ENCODE peak calls at places on chromosomes 1 and 21, in six cellular contexts. One of them, this sample, is unnamed.

GRCh38 chr1:93701619-93702018 is 20.0 kb upstream of the BCAR3 start:
- DNase-seq in NCI-H510A treated with DMSO at 0.1 percent for 48 hours: no peak
- DNase-seq in HS-5: peak; percentile 98
- DNase-seq in activated CD4-positive, alpha-beta T cell treated with anti-CD3 and anti-CD28 coated beads, Interleukin-2, amount 50 U/mL, for 48 hours: no peak
- DNase-seq in activated T-helper 9 cell treated with anti-CD3 and anti-CD28 coated beads, Interleukin-2, amount 50 U/mL, for 16 hours: no peak
- DNase-seq in B cell: no peak
- DNase-seq in this sample: no peak

GRCh38 chr1:183363967-183364366 is 54.2 kb downstream of the NMNAT2 start:
- DNase-seq in NCI-H510A treated with DMSO at 0.1 percent for 48 hours: no peak
- DNase-seq in HS-5: peak; percentile 9
- DNase-seq in activated CD4-positive, alpha-beta T cell treated with anti-CD3 and anti-CD28 coated beads, Interleukin-2, amount 50 U/mL, for 48 hours: no peak
- DNase-seq in activated T-helper 9 cell treated with anti-CD3 and anti-CD28 coated beads, Interleukin-2, amount 50 U/mL, for 16 hours: no peak
- DNase-seq in B cell: no peak
- DNase-seq in this sample: no peak

GRCh38 chr1:44084998-44085675 is 33.5 kb upstream of the KLF17 start:
- DNase-seq in NCI-H510A treated with DMSO at 0.1 percent for 48 hours: no peak
- DNase-seq in HS-5: peak; percentile 85
- DNase-seq in activated CD4-positive, alpha-beta T cell treated with anti-CD3 and anti-CD28 coated beads, Interleukin-2, amount 50 U/mL, for 48 hours: no peak
- DNase-seq in activated T-helper 9 cell treated with anti-CD3 and anti-CD28 coated beads, Interleukin-2, amount 50 U/mL, for 16 hours: no peak
- DNase-seq in B cell: no peak
- DNase-seq in this sample: no peak

GRCh38 chr1:9787702-9788101 is 36.1 kb downstream of the CLSTN1 start:
- DNase-seq in NCI-H510A treated with DMSO at 0.1 percent for 48 hours: no peak
- DNase-seq in HS-5: no peak
- DNase-seq in activated CD4-positive, alpha-beta T cell treated with anti-CD3 and anti-CD28 coated beads, Interleukin-2, amount 50 U/mL, for 48 hours: peak; percentile 62
- DNase-seq in activated T-helper 9 cell treated with anti-CD3 and anti-CD28 coated beads, Interleukin-2, amount 50 U/mL, for 16 hours: peak; percentile 19
- DNase-seq in B cell: peak; percentile 58
- DNase-seq in this sample: no peak

GRCh38 chr1:230976825-230977747 is 1.6 kb downstream of the TTC13 start:
- DNase-seq in NCI-H510A treated with DMSO at 0.1 percent for 48 hours: peak; percentile 30
- DNase-seq in HS-5: no peak
- DNase-seq in activated CD4-positive, alpha-beta T cell treated with anti-CD3 and anti-CD28 coated beads, Interleukin-2, amount 50 U/mL, for 48 hours: no peak
- DNase-seq in activated T-helper 9 cell treated with anti-CD3 and anti-CD28 coated beads, Interleukin-2, amount 50 U/mL, for 16 hours: no peak
- DNase-seq in B cell: peak; percentile 18
- DNase-seq in this sample: no peak

GRCh38 chr1:51847294-51847920 is 31.1 kb downstream of the NRDC start:
- DNase-seq in NCI-H510A treated with DMSO at 0.1 percent for 48 hours: no peak
- DNase-seq in HS-5: no peak
- DNase-seq in activated CD4-positive, alpha-beta T cell treated with anti-CD3 and anti-CD28 coated beads, Interleukin-2, amount 50 U/mL, for 48 hours: no peak
- DNase-seq in activated T-helper 9 cell treated with anti-CD3 and anti-CD28 coated beads, Interleukin-2, amount 50 U/mL, for 16 hours: no peak
- DNase-seq in B cell: no peak
- DNase-seq in this sample: no peak

GRCh38 chr1:39960461-39960958 is 5.6 kb downstream of the MFSD2A start:
- DNase-seq in NCI-H510A treated with DMSO at 0.1 percent for 48 hours: peak; percentile 100
- DNase-seq in HS-5: no peak
- DNase-seq in activated CD4-positive, alpha-beta T cell treated with anti-CD3 and anti-CD28 coated beads, Interleukin-2, amount 50 U/mL, for 48 hours: no peak
- DNase-seq in activated T-helper 9 cell treated with anti-CD3 and anti-CD28 coated beads, Interleukin-2, amount 50 U/mL, for 16 hours: no peak
- DNase-seq in B cell: peak; percentile 82
- DNase-seq in this sample: no peak

GRCh38 chr1:179298952-179299351 is 5.4 kb downstream of the SOAT1 start:
- DNase-seq in NCI-H510A treated with DMSO at 0.1 percent for 48 hours: no peak
- DNase-seq in HS-5: no peak
- DNase-seq in activated CD4-positive, alpha-beta T cell treated with anti-CD3 and anti-CD28 coated beads, Interleukin-2, amount 50 U/mL, for 48 hours: no peak
- DNase-seq in activated T-helper 9 cell treated with anti-CD3 and anti-CD28 coated beads, Interleukin-2, amount 50 U/mL, for 16 hours: no peak
- DNase-seq in B cell: no peak
- DNase-seq in this sample: no peak

GRCh38 chr1:70874063-70874462 is 173.6 kb downstream of the PTGER3 start:
- DNase-seq in NCI-H510A treated with DMSO at 0.1 percent for 48 hours: no peak
- DNase-seq in HS-5: no peak
- DNase-seq in activated CD4-positive, alpha-beta T cell treated with anti-CD3 and anti-CD28 coated beads, Interleukin-2, amount 50 U/mL, for 48 hours: no peak
- DNase-seq in activated T-helper 9 cell treated with anti-CD3 and anti-CD28 coated beads, Interleukin-2, amount 50 U/mL, for 16 hours: no peak
- DNase-seq in B cell: no peak
- DNase-seq in this sample: no peak

GRCh38 chr1:205595435-205595834 is 36.4 kb downstream of the ELK4 start:
- DNase-seq in NCI-H510A treated with DMSO at 0.1 percent for 48 hours: no peak
- DNase-seq in HS-5: no peak
- DNase-seq in activated CD4-positive, alpha-beta T cell treated with anti-CD3 and anti-CD28 coated beads, Interleukin-2, amount 50 U/mL, for 48 hours: no peak
- DNase-seq in activated T-helper 9 cell treated with anti-CD3 and anti-CD28 coated beads, Interleukin-2, amount 50 U/mL, for 16 hours: no peak
- DNase-seq in B cell: no peak
- DNase-seq in this sample: no peak

GRCh38 chr1:3105167-3105863 is 36.3 kb downstream of the PRDM16 start:
- DNase-seq in NCI-H510A treated with DMSO at 0.1 percent for 48 hours: no peak
- DNase-seq in HS-5: no peak
- DNase-seq in activated CD4-positive, alpha-beta T cell treated with anti-CD3 and anti-CD28 coated beads, Interleukin-2, amount 50 U/mL, for 48 hours: no peak
- DNase-seq in activated T-helper 9 cell treated with anti-CD3 and anti-CD28 coated beads, Interleukin-2, amount 50 U/mL, for 16 hours: no peak
- DNase-seq in B cell: no peak
- DNase-seq in this sample: no peak

GRCh38 chr1:12600880-12601633 is 17.0 kb downstream of the DHRS3 start:
- DNase-seq in NCI-H510A treated with DMSO at 0.1 percent for 48 hours: peak; percentile 22
- DNase-seq in HS-5: no peak
- DNase-seq in activated CD4-positive, alpha-beta T cell treated with anti-CD3 and anti-CD28 coated beads, Interleukin-2, amount 50 U/mL, for 48 hours: peak; percentile 45
- DNase-seq in activated T-helper 9 cell treated with anti-CD3 and anti-CD28 coated beads, Interleukin-2, amount 50 U/mL, for 16 hours: no peak
- DNase-seq in B cell: no peak
- DNase-seq in this sample: no peak

GRCh38 chr1:184110253-184111204 is 59.0 kb downstream of the TSEN15 start:
- DNase-seq in NCI-H510A treated with DMSO at 0.1 percent for 48 hours: no peak
- DNase-seq in HS-5: no peak
- DNase-seq in activated CD4-positive, alpha-beta T cell treated with anti-CD3 and anti-CD28 coated beads, Interleukin-2, amount 50 U/mL, for 48 hours: no peak
- DNase-seq in activated T-helper 9 cell treated with anti-CD3 and anti-CD28 coated beads, Interleukin-2, amount 50 U/mL, for 16 hours: no peak
- DNase-seq in B cell: no peak
- DNase-seq in this sample: no peak

GRCh38 chr1:209038316-209038715 is 545.2 kb upstream of the CAMK1G start:
- DNase-seq in NCI-H510A treated with DMSO at 0.1 percent for 48 hours: no peak
- DNase-seq in HS-5: no peak
- DNase-seq in activated CD4-positive, alpha-beta T cell treated with anti-CD3 and anti-CD28 coated beads, Interleukin-2, amount 50 U/mL, for 48 hours: no peak
- DNase-seq in activated T-helper 9 cell treated with anti-CD3 and anti-CD28 coated beads, Interleukin-2, amount 50 U/mL, for 16 hours: no peak
- DNase-seq in B cell: no peak
- DNase-seq in this sample: no peak

GRCh38 chr1:154502066-154502741 is at the start of the genes SHE and TDRD10:
- DNase-seq in NCI-H510A treated with DMSO at 0.1 percent for 48 hours: peak; percentile 9
- DNase-seq in HS-5: no peak
- DNase-seq in activated CD4-positive, alpha-beta T cell treated with anti-CD3 and anti-CD28 coated beads, Interleukin-2, amount 50 U/mL, for 48 hours: no peak
- DNase-seq in activated T-helper 9 cell treated with anti-CD3 and anti-CD28 coated beads, Interleukin-2, amount 50 U/mL, for 16 hours: no peak
- DNase-seq in B cell: peak; percentile 69
- DNase-seq in this sample: no peak

GRCh38 chr1:66275601-66276023 is 258.3 kb upstream of the SGIP1 start:
- DNase-seq in NCI-H510A treated with DMSO at 0.1 percent for 48 hours: no peak
- DNase-seq in HS-5: no peak
- DNase-seq in activated CD4-positive, alpha-beta T cell treated with anti-CD3 and anti-CD28 coated beads, Interleukin-2, amount 50 U/mL, for 48 hours: peak; percentile 48
- DNase-seq in activated T-helper 9 cell treated with anti-CD3 and anti-CD28 coated beads, Interleukin-2, amount 50 U/mL, for 16 hours: no peak
- DNase-seq in B cell: no peak
- DNase-seq in this sample: no peak

GRCh38 chr1:57599233-57599994 is 175.6 kb upstream of the DAB1 start:
- DNase-seq in NCI-H510A treated with DMSO at 0.1 percent for 48 hours: no peak
- DNase-seq in HS-5: no peak
- DNase-seq in activated CD4-positive, alpha-beta T cell treated with anti-CD3 and anti-CD28 coated beads, Interleukin-2, amount 50 U/mL, for 48 hours: no peak
- DNase-seq in activated T-helper 9 cell treated with anti-CD3 and anti-CD28 coated beads, Interleukin-2, amount 50 U/mL, for 16 hours: no peak
- DNase-seq in B cell: no peak
- DNase-seq in this sample: no peak

GRCh38 chr1:114131526-114132220 is 22.0 kb downstream of the SYT6 start:
- DNase-seq in NCI-H510A treated with DMSO at 0.1 percent for 48 hours: no peak
- DNase-seq in HS-5: no peak
- DNase-seq in activated CD4-positive, alpha-beta T cell treated with anti-CD3 and anti-CD28 coated beads, Interleukin-2, amount 50 U/mL, for 48 hours: no peak
- DNase-seq in activated T-helper 9 cell treated with anti-CD3 and anti-CD28 coated beads, Interleukin-2, amount 50 U/mL, for 16 hours: no peak
- DNase-seq in B cell: no peak
- DNase-seq in this sample: no peak

GRCh38 chr1:114428083-114428754 is 82.8 kb downstream of the TRIM33 start:
- DNase-seq in NCI-H510A treated with DMSO at 0.1 percent for 48 hours: no peak
- DNase-seq in HS-5: no peak
- DNase-seq in activated CD4-positive, alpha-beta T cell treated with anti-CD3 and anti-CD28 coated beads, Interleukin-2, amount 50 U/mL, for 48 hours: no peak
- DNase-seq in activated T-helper 9 cell treated with anti-CD3 and anti-CD28 coated beads, Interleukin-2, amount 50 U/mL, for 16 hours: no peak
- DNase-seq in B cell: no peak
- DNase-seq in this sample: no peak

GRCh38 chr1:165899461-165899941 is 72.1 kb downstream of the UCK2 start:
- DNase-seq in NCI-H510A treated with DMSO at 0.1 percent for 48 hours: no peak
- DNase-seq in HS-5: no peak
- DNase-seq in activated CD4-positive, alpha-beta T cell treated with anti-CD3 and anti-CD28 coated beads, Interleukin-2, amount 50 U/mL, for 48 hours: no peak
- DNase-seq in activated T-helper 9 cell treated with anti-CD3 and anti-CD28 coated beads, Interleukin-2, amount 50 U/mL, for 16 hours: no peak
- DNase-seq in B cell: no peak
- DNase-seq in this sample: no peak

GRCh38 chr1:107767156-107767582 is 197.8 kb downstream of the VAV3 start:
- DNase-seq in NCI-H510A treated with DMSO at 0.1 percent for 48 hours: no peak
- DNase-seq in HS-5: no peak
- DNase-seq in activated CD4-positive, alpha-beta T cell treated with anti-CD3 and anti-CD28 coated beads, Interleukin-2, amount 50 U/mL, for 48 hours: no peak
- DNase-seq in activated T-helper 9 cell treated with anti-CD3 and anti-CD28 coated beads, Interleukin-2, amount 50 U/mL, for 16 hours: no peak
- DNase-seq in B cell: no peak
- DNase-seq in this sample: no peak

GRCh38 chr1:216596298-216596947 is 126.8 kb downstream of the ESRRG start:
- DNase-seq in NCI-H510A treated with DMSO at 0.1 percent for 48 hours: no peak
- DNase-seq in HS-5: no peak
- DNase-seq in activated CD4-positive, alpha-beta T cell treated with anti-CD3 and anti-CD28 coated beads, Interleukin-2, amount 50 U/mL, for 48 hours: no peak
- DNase-seq in activated T-helper 9 cell treated with anti-CD3 and anti-CD28 coated beads, Interleukin-2, amount 50 U/mL, for 16 hours: no peak
- DNase-seq in B cell: no peak
- DNase-seq in this sample: no peak

GRCh38 chr1:1170215-1170890 is 3.3 kb upstream of the TTLL10 start:
- DNase-seq in NCI-H510A treated with DMSO at 0.1 percent for 48 hours: no peak
- DNase-seq in HS-5: no peak
- DNase-seq in activated CD4-positive, alpha-beta T cell treated with anti-CD3 and anti-CD28 coated beads, Interleukin-2, amount 50 U/mL, for 48 hours: no peak
- DNase-seq in activated T-helper 9 cell treated with anti-CD3 and anti-CD28 coated beads, Interleukin-2, amount 50 U/mL, for 16 hours: no peak
- DNase-seq in B cell: peak; percentile 47
- DNase-seq in this sample: no peak

GRCh38 chr1:231460614-231461013 is 38.5 kb upstream of the EGLN1 start:
- DNase-seq in NCI-H510A treated with DMSO at 0.1 percent for 48 hours: no peak
- DNase-seq in HS-5: no peak
- DNase-seq in activated CD4-positive, alpha-beta T cell treated with anti-CD3 and anti-CD28 coated beads, Interleukin-2, amount 50 U/mL, for 48 hours: peak; percentile 31
- DNase-seq in activated T-helper 9 cell treated with anti-CD3 and anti-CD28 coated beads, Interleukin-2, amount 50 U/mL, for 16 hours: peak; percentile 30
- DNase-seq in B cell: no peak
- DNase-seq in this sample: no peak

GRCh38 chr1:27150183-27150582 is 4.7 kb downstream of the SLC9A1 start:
- DNase-seq in NCI-H510A treated with DMSO at 0.1 percent for 48 hours: no peak
- DNase-seq in HS-5: no peak
- DNase-seq in activated CD4-positive, alpha-beta T cell treated with anti-CD3 and anti-CD28 coated beads, Interleukin-2, amount 50 U/mL, for 48 hours: no peak
- DNase-seq in activated T-helper 9 cell treated with anti-CD3 and anti-CD28 coated beads, Interleukin-2, amount 50 U/mL, for 16 hours: no peak
- DNase-seq in B cell: no peak
- DNase-seq in this sample: no peak

GRCh38 chr1:110319332-110320167 is 19.6 kb upstream of the RBM15 start:
- DNase-seq in NCI-H510A treated with DMSO at 0.1 percent for 48 hours: peak; percentile 10
- DNase-seq in HS-5: no peak
- DNase-seq in activated CD4-positive, alpha-beta T cell treated with anti-CD3 and anti-CD28 coated beads, Interleukin-2, amount 50 U/mL, for 48 hours: no peak
- DNase-seq in activated T-helper 9 cell treated with anti-CD3 and anti-CD28 coated beads, Interleukin-2, amount 50 U/mL, for 16 hours: no peak
- DNase-seq in B cell: no peak
- DNase-seq in this sample: no peak

GRCh38 chr1:154971341-154971998 is 923 bp upstream of the SHC1 start:
- DNase-seq in NCI-H510A treated with DMSO at 0.1 percent for 48 hours: no peak
- DNase-seq in HS-5: no peak
- DNase-seq in activated CD4-positive, alpha-beta T cell treated with anti-CD3 and anti-CD28 coated beads, Interleukin-2, amount 50 U/mL, for 48 hours: no peak
- DNase-seq in activated T-helper 9 cell treated with anti-CD3 and anti-CD28 coated beads, Interleukin-2, amount 50 U/mL, for 16 hours: no peak
- DNase-seq in B cell: no peak
- DNase-seq in this sample: no peak

GRCh38 chr1:232145768-232146167 is 484.2 kb downstream of the SIPA1L2 start:
- DNase-seq in NCI-H510A treated with DMSO at 0.1 percent for 48 hours: no peak
- DNase-seq in HS-5: no peak
- DNase-seq in activated CD4-positive, alpha-beta T cell treated with anti-CD3 and anti-CD28 coated beads, Interleukin-2, amount 50 U/mL, for 48 hours: no peak
- DNase-seq in activated T-helper 9 cell treated with anti-CD3 and anti-CD28 coated beads, Interleukin-2, amount 50 U/mL, for 16 hours: no peak
- DNase-seq in B cell: no peak
- DNase-seq in this sample: no peak

GRCh38 chr21:45846373-45847160 is 135.0 kb upstream of the COL6A1 start:
- DNase-seq in NCI-H510A treated with DMSO at 0.1 percent for 48 hours: no peak
- DNase-seq in HS-5: no peak
- DNase-seq in activated CD4-positive, alpha-beta T cell treated with anti-CD3 and anti-CD28 coated beads, Interleukin-2, amount 50 U/mL, for 48 hours: no peak
- DNase-seq in activated T-helper 9 cell treated with anti-CD3 and anti-CD28 coated beads, Interleukin-2, amount 50 U/mL, for 16 hours: no peak
- DNase-seq in B cell: no peak
- DNase-seq in this sample: no peak

GRCh38 chr21:41589620-41590175 is 81.7 kb upstream of the TMPRSS2 start:
- DNase-seq in NCI-H510A treated with DMSO at 0.1 percent for 48 hours: no peak
- DNase-seq in HS-5: no peak
- DNase-seq in activated CD4-positive, alpha-beta T cell treated with anti-CD3 and anti-CD28 coated beads, Interleukin-2, amount 50 U/mL, for 48 hours: no peak
- DNase-seq in activated T-helper 9 cell treated with anti-CD3 and anti-CD28 coated beads, Interleukin-2, amount 50 U/mL, for 16 hours: no peak
- DNase-seq in B cell: no peak
- DNase-seq in this sample: no peak

GRCh38 chr1:203028784-203029553 is 2.7 kb downstream of the PPFIA4 start:
- DNase-seq in NCI-H510A treated with DMSO at 0.1 percent for 48 hours: no peak
- DNase-seq in HS-5: no peak
- DNase-seq in activated CD4-positive, alpha-beta T cell treated with anti-CD3 and anti-CD28 coated beads, Interleukin-2, amount 50 U/mL, for 48 hours: no peak
- DNase-seq in activated T-helper 9 cell treated with anti-CD3 and anti-CD28 coated beads, Interleukin-2, amount 50 U/mL, for 16 hours: no peak
- DNase-seq in B cell: no peak
- DNase-seq in this sample: no peak

This sample was measured in cortex of kidney.